ENCODE peak calls at places on chromosomes 7 and 10, in ten cellular contexts. K, F, G, X, A, L, O, S, Q and E are unnamed samples.

GRCh38 chr7:27242580-27243339 is at the start of gene EVX1:
- DNase-seq in K (no peak), F (no peak), G (no peak), X (no peak), A (no peak), L (no peak), O (no peak), S (no peak), Q (no peak), E (peak; percentile 17)

GRCh38 chr7:31957756-31958155 is 112.5 kb downstream of the PDE1C start:
- DNase-seq in K (no peak), F (no peak), G (no peak), X (no peak), A (no peak), L (no peak), O (no peak), S (no peak), Q (no peak), E (no peak)

GRCh38 chr7:120256719-120257118 is 16.3 kb upstream of the KCND2 start:
- DNase-seq in K (no peak), F (no peak), G (no peak), X (no peak), A (no peak), L (no peak), O (no peak), S (no peak), Q (no peak), E (no peak)

GRCh38 chr7:29408841-29409243 is 154.8 kb upstream of the PRR15 start:
- DNase-seq in K (peak; percentile 82), F (peak; percentile 58), G (peak; percentile 64), X (peak; percentile 73), A (peak; percentile 77), L (peak; percentile 70), O (no peak), S (peak; percentile 16), Q (peak; percentile 64), E (peak; percentile 75)

GRCh38 chr7:147428075-147428474 is 1162.5 kb upstream of the C7orf33 start:
- DNase-seq in K (no peak), F (no peak), G (no peak), X (no peak), A (no peak), L (no peak), O (no peak), S (no peak), Q (no peak), E (no peak)

GRCh38 chr10:28906440-28906839 is 229.1 kb downstream of the BAMBI start:
- DNase-seq in K (no peak), F (no peak), G (no peak), X (peak; percentile 60), A (no peak), L (no peak), O (no peak), S (peak; percentile 39), Q (no peak), E (no peak)

GRCh38 chr7:17622443-17622842 is 317.9 kb downstream of the SNX13 start:
- DNase-seq in K (no peak), F (no peak), G (no peak), X (no peak), A (no peak), L (no peak), O (no peak), S (no peak), Q (no peak), E (no peak)

GRCh38 chr7:41771717-41772116 is 68.8 kb upstream of the INHBA start:
- DNase-seq in K (no peak), F (no peak), G (no peak), X (no peak), A (no peak), L (no peak), O (no peak), S (no peak), Q (no peak), E (no peak)

GRCh38 chr10:26911811-26912461 is 51.2 kb upstream of the ABI1 start:
- DNase-seq in K (no peak), F (no peak), G (no peak), X (no peak), A (no peak), L (no peak), O (no peak), S (no peak), Q (peak; percentile 53), E (no peak)

GRCh38 chr7:47795631-47796030 is 152.6 kb downstream of the PKD1L1 start:
- DNase-seq in K (peak; percentile 71), F (no peak), G (peak; percentile 88), X (peak; percentile 71), A (peak; percentile 75), L (peak; percentile 98), O (no peak), S (peak; percentile 78), Q (no peak), E (peak; percentile 90)

GRCh38 chr7:24942226-24942625 is 37.8 kb downstream of the OSBPL3 start:
- DNase-seq in K (no peak), F (no peak), G (no peak), X (no peak), A (no peak), L (no peak), O (no peak), S (no peak), Q (no peak), E (no peak)

GRCh38 chr10:36676321-36677169 is 448.9 kb upstream of the ANKRD30A start:
- DNase-seq in K (peak; percentile 23), F (no peak), G (peak; percentile 56), X (peak; percentile 26), A (peak; percentile 39), L (peak; percentile 35), O (no peak), S (no peak), Q (no peak), E (peak; percentile 39)

GRCh38 chr10:124646483-124647352 is 97.5 kb downstream of the FAM53B start:
- DNase-seq in K (peak; percentile 85), F (peak; percentile 79), G (peak; percentile 37), X (peak; percentile 86), A (peak; percentile 82), L (peak; percentile 30), O (peak; percentile 87), S (peak; percentile 42), Q (no peak), E (peak; percentile 99)

GRCh38 chr10:4312046-4312835 is 513.8 kb upstream of the AKR1E2 start:
- DNase-seq in K (no peak), F (no peak), G (no peak), X (no peak), A (no peak), L (no peak), O (no peak), S (no peak), Q (no peak), E (no peak)

GRCh38 chr10:4319870-4320367 is 506.1 kb upstream of the AKR1E2 start:
- DNase-seq in K (no peak), F (no peak), G (no peak), X (no peak), A (no peak), L (no peak), O (no peak), S (no peak), Q (no peak), E (no peak)

GRCh38 chr10:4315529-4315928 is 510.5 kb upstream of the AKR1E2 start:
- DNase-seq in K (peak; percentile 81), F (no peak), G (no peak), X (peak; percentile 96), A (peak; percentile 12), L (no peak), O (no peak), S (peak; percentile 13), Q (no peak), E (peak; percentile 53)

DNA sequence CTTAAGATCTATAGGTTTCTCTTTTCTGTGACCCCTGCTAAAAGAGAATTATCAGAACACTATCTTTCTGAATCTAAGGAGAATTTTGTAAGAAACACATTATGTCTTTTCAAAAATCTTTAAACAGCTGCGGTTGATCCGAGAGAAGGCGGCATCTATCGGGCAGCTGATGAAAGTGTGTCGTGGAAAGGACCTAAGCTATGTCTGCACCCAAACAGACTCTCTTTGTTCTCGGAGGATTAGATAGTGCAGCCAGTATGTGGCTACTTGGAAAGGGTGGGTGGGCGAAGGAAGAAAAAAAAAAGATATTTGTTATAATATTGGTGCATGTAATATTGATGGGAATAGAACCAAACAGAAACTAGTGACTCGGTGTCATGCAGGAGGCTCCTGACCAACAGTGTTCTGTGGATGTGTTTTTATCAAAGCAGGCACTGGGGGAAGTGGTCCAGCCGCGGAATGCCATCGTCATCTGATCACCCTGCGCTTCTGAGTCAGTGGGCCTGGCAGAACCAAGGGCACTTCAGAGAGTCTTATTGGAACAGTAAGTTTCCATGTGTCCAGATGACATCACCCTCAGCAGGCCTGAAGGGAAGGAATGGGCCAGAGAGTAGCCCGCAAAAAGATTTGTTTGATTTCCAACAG is 509.7 kb upstream of the AKR1E2 start:
- DNase-seq in K (peak; percentile 80), F (no peak), G (peak; percentile 74), X (peak; percentile 89), A (peak; percentile 87), L (peak; percentile 32), O (no peak), S (peak; percentile 4), Q (no peak), E (peak; percentile 62)
- H3K4me3 ChIP-seq in K (no peak overlapping the region), F (no peak overlapping the region), G (peak overlapping the region; percentile 16), X (peak overlapping the region; percentile 10), A (peak overlapping the region; percentile 18), L (no peak overlapping the region), O (no peak overlapping the region), S (no peak overlapping the region), Q (no peak overlapping the region), E (no peak overlapping the region)

GRCh38 chr10:70364772-70365091 is 17.7 kb downstream of the LRRC20 start:
- DNase-seq in K (no peak), F (no peak), G (no peak), X (no peak), A (no peak), L (no peak), O (no peak), S (no peak), Q (no peak), E (no peak)
- TF ChIP-seq CTCF in K (no peak), F (no peak), G (no peak), X (no peak), A (no peak), L (no peak), O (peak; percentile 19), S (no peak), Q (peak; percentile 36), E (no peak)

DNA sequence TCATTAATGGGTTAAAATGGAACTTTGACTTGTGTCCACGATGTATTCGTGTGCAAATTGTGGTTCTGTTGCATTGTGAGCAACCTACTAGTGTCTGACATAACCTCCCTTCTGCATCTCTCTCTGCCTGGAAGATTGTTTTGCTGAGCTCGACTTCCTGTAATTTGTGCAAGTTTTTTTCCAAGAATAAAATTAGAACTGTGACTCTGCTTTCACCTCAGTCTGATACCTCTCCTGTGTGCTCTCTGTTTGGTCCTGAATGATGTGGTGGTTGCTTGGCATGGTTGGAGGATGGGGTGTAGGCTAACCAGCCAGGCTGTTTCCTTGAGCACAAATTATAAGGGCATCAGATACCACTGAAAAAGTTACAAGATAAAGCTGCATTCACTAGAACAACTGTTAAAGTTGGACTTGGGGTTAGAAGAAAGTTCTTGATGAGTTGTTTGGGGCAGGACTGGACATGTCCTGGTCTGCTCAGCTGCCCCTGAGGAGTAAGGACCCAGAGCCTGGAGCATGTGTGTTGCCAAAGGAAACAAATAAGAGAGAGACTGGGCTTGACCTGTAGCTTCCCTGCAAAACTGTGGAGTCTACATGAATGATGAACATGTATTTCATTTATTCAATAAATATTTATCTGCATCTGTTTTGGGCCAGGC is 1.9 kb upstream of the VOPP1 start:
- DNase-seq in K (peak; percentile 40), F (no peak), G (no peak), X (peak; percentile 31), A (no peak), L (no peak), O (no peak), S (no peak), Q (no peak), E (peak; percentile 19)
- H3K4me3 ChIP-seq in K (no peak overlapping the region), F (no peak overlapping the region), G (no peak overlapping the region), X (no peak overlapping the region), A (no peak overlapping the region), L (no peak overlapping the region), O (no peak overlapping the region), S (no peak overlapping the region), Q (no peak overlapping the region), E (no peak overlapping the region)

GRCh38 chr10:99484626-99485581 is 47.8 kb upstream of the NKX2-3 start:
- DNase-seq in K (no peak), F (no peak), G (no peak), X (no peak), A (no peak), L (no peak), O (no peak), S (no peak), Q (no peak), E (no peak)
- TF ChIP-seq CTCF in K (no peak), F (no peak), G (no peak), X (no peak), A (peak; percentile 16), L (no peak), O (no peak), S (no peak), Q (peak; percentile 46), E (no peak)